ENCODE peak calls at places on chromosomes 12 and 14, in ten cellular contexts. One of them, this sample, is unnamed.

GRCh38 chr12:6057693-6058092 is 66.8 kb downstream of the VWF start:
- DNase-seq in amniotic stem cell: no peak
- DNase-seq in H1: peak
- DNase-seq in M059J: no peak
- DNase-seq in activated CD8-positive, alpha-beta T cell treated with anti-CD3 and anti-CD28 coated beads, Interleukin-2, amount 10 ng/mL, durations not matched to agents 7 days and 5 days: no peak
- DNase-seq in ELF-1: peak
- DNase-seq in activated naive CD8-positive, alpha-beta T cell treated with anti-CD3 and anti-CD28 coated beads for 36 hours: no peak
- DNase-seq in stromal cell of bone marrow: no peak
- DNase-seq in aorta: no peak
- DNase-seq in stomach: no peak
- DNase-seq in this sample: no peak

GRCh38 chr14:91119556-91120311 is 5.9 kb downstream of the DGLUCY start:
- DNase-seq in activated CD8-positive, alpha-beta T cell treated with anti-CD3 and anti-CD28 coated beads, Interleukin-2, amount 10 ng/mL, durations not matched to agents 7 days and 5 days: no peak
- DNase-seq in aorta: no peak
- DNase-seq in ELF-1: no peak
- DNase-seq in stromal cell of bone marrow: peak
- DNase-seq in M059J: peak
- DNase-seq in amniotic stem cell: peak
- DNase-seq in H1: no peak
- DNase-seq in activated naive CD8-positive, alpha-beta T cell treated with anti-CD3 and anti-CD28 coated beads for 36 hours: no peak
- DNase-seq in stomach: peak
- DNase-seq in this sample: peak

GRCh38 chr12:31752450-31752849 is 23.6 kb upstream of the AMN1 start:
- DNase-seq in aorta: peak
- DNase-seq in ELF-1: peak
- DNase-seq in activated CD8-positive, alpha-beta T cell treated with anti-CD3 and anti-CD28 coated beads, Interleukin-2, amount 10 ng/mL, durations not matched to agents 7 days and 5 days: no peak
- DNase-seq in activated naive CD8-positive, alpha-beta T cell treated with anti-CD3 and anti-CD28 coated beads for 36 hours: no peak
- DNase-seq in M059J: no peak
- DNase-seq in stromal cell of bone marrow: no peak
- DNase-seq in amniotic stem cell: no peak
- DNase-seq in H1: no peak
- DNase-seq in stomach: no peak
- DNase-seq in this sample: no peak

GRCh38 chr14:96267336-96267735 is 11.3 kb downstream of the BDKRB1 start:
- DNase-seq in aorta: no peak
- DNase-seq in stomach: no peak
- DNase-seq in activated CD8-positive, alpha-beta T cell treated with anti-CD3 and anti-CD28 coated beads, Interleukin-2, amount 10 ng/mL, durations not matched to agents 7 days and 5 days: no peak
- DNase-seq in M059J: peak
- DNase-seq in stromal cell of bone marrow: no peak
- DNase-seq in activated naive CD8-positive, alpha-beta T cell treated with anti-CD3 and anti-CD28 coated beads for 36 hours: no peak
- DNase-seq in amniotic stem cell: peak
- DNase-seq in H1: no peak
- DNase-seq in ELF-1: no peak
- DNase-seq in this sample: no peak

GRCh38 chr14:68501621-68502052 is 291.2 kb downstream of the ZFP36L1 start:
- DNase-seq in amniotic stem cell: no peak
- DNase-seq in stomach: peak
- DNase-seq in H1: no peak
- DNase-seq in activated CD8-positive, alpha-beta T cell treated with anti-CD3 and anti-CD28 coated beads, Interleukin-2, amount 10 ng/mL, durations not matched to agents 7 days and 5 days: no peak
- DNase-seq in M059J: no peak
- DNase-seq in stromal cell of bone marrow: no peak
- DNase-seq in ELF-1: no peak
- DNase-seq in activated naive CD8-positive, alpha-beta T cell treated with anti-CD3 and anti-CD28 coated beads for 36 hours: no peak
- DNase-seq in aorta: peak
- DNase-seq in this sample: no peak

GRCh38 chr14:31880935-31881334 is 196.2 kb upstream of the ARHGAP5 start:
- DNase-seq in stomach: no peak
- DNase-seq in stromal cell of bone marrow: peak
- DNase-seq in activated CD8-positive, alpha-beta T cell treated with anti-CD3 and anti-CD28 coated beads, Interleukin-2, amount 10 ng/mL, durations not matched to agents 7 days and 5 days: no peak
- DNase-seq in H1: no peak
- DNase-seq in ELF-1: peak
- DNase-seq in amniotic stem cell: peak
- DNase-seq in activated naive CD8-positive, alpha-beta T cell treated with anti-CD3 and anti-CD28 coated beads for 36 hours: no peak
- DNase-seq in aorta: no peak
- DNase-seq in M059J: peak
- DNase-seq in this sample: peak

GRCh38 chr12:46998811-46999368 is 80.5 kb upstream of the PCED1B start:
- DNase-seq in activated CD8-positive, alpha-beta T cell treated with anti-CD3 and anti-CD28 coated beads, Interleukin-2, amount 10 ng/mL, durations not matched to agents 7 days and 5 days: no peak
- DNase-seq in ELF-1: no peak
- DNase-seq in H1: no peak
- DNase-seq in amniotic stem cell: peak
- DNase-seq in stromal cell of bone marrow: peak
- DNase-seq in stomach: no peak
- DNase-seq in aorta: no peak
- DNase-seq in activated naive CD8-positive, alpha-beta T cell treated with anti-CD3 and anti-CD28 coated beads for 36 hours: no peak
- DNase-seq in M059J: peak
- DNase-seq in this sample: peak

GRCh38 chr14:30064454-30064853 is 136.8 kb upstream of the PRKD1 start:
- DNase-seq in activated naive CD8-positive, alpha-beta T cell treated with anti-CD3 and anti-CD28 coated beads for 36 hours: no peak
- DNase-seq in stomach: no peak
- DNase-seq in activated CD8-positive, alpha-beta T cell treated with anti-CD3 and anti-CD28 coated beads, Interleukin-2, amount 10 ng/mL, durations not matched to agents 7 days and 5 days: no peak
- DNase-seq in aorta: no peak
- DNase-seq in M059J: no peak
- DNase-seq in H1: no peak
- DNase-seq in ELF-1: no peak
- DNase-seq in amniotic stem cell: no peak
- DNase-seq in stromal cell of bone marrow: no peak
- DNase-seq in this sample: no peak

GRCh38 chr12:52215587-52216031 is 17.4 kb upstream of the KRT7 start:
- DNase-seq in activated naive CD8-positive, alpha-beta T cell treated with anti-CD3 and anti-CD28 coated beads for 36 hours: no peak
- DNase-seq in M059J: peak
- DNase-seq in ELF-1: peak
- DNase-seq in H1: no peak
- DNase-seq in amniotic stem cell: no peak
- DNase-seq in stromal cell of bone marrow: no peak
- DNase-seq in aorta: no peak
- DNase-seq in activated CD8-positive, alpha-beta T cell treated with anti-CD3 and anti-CD28 coated beads, Interleukin-2, amount 10 ng/mL, durations not matched to agents 7 days and 5 days: no peak
- DNase-seq in stomach: no peak
- DNase-seq in this sample: peak

GRCh38 chr12:10354502-10354901 is 35.3 kb downstream of the KLRK1 start:
- DNase-seq in H1: no peak
- DNase-seq in activated naive CD8-positive, alpha-beta T cell treated with anti-CD3 and anti-CD28 coated beads for 36 hours: no peak
- DNase-seq in stromal cell of bone marrow: no peak
- DNase-seq in ELF-1: no peak
- DNase-seq in stomach: no peak
- DNase-seq in amniotic stem cell: no peak
- DNase-seq in M059J: peak
- DNase-seq in aorta: no peak
- DNase-seq in activated CD8-positive, alpha-beta T cell treated with anti-CD3 and anti-CD28 coated beads, Interleukin-2, amount 10 ng/mL, durations not matched to agents 7 days and 5 days: no peak
- DNase-seq in this sample: peak

GRCh38 chr12:20150835-20151234 is 217.5 kb upstream of the PDE3A start:
- DNase-seq in M059J: peak
- DNase-seq in stomach: no peak
- DNase-seq in ELF-1: no peak
- DNase-seq in H1: no peak
- DNase-seq in stromal cell of bone marrow: no peak
- DNase-seq in activated CD8-positive, alpha-beta T cell treated with anti-CD3 and anti-CD28 coated beads, Interleukin-2, amount 10 ng/mL, durations not matched to agents 7 days and 5 days: no peak
- DNase-seq in activated naive CD8-positive, alpha-beta T cell treated with anti-CD3 and anti-CD28 coated beads for 36 hours: no peak
- DNase-seq in amniotic stem cell: no peak
- DNase-seq in aorta: no peak
- DNase-seq in this sample: no peak

GRCh38 chr12:75814856-75815754 is 216.5 kb downstream of the PHLDA1 start:
- DNase-seq in activated CD8-positive, alpha-beta T cell treated with anti-CD3 and anti-CD28 coated beads, Interleukin-2, amount 10 ng/mL, durations not matched to agents 7 days and 5 days: no peak
- DNase-seq in M059J: peak
- DNase-seq in activated naive CD8-positive, alpha-beta T cell treated with anti-CD3 and anti-CD28 coated beads for 36 hours: no peak
- DNase-seq in ELF-1: no peak
- DNase-seq in amniotic stem cell: peak
- DNase-seq in aorta: no peak
- DNase-seq in stomach: no peak
- DNase-seq in stromal cell of bone marrow: peak
- DNase-seq in H1: no peak
- DNase-seq in this sample: peak

GRCh38 chr12:80282761-80283160 is 161.3 kb upstream of the PTPRQ start:
- DNase-seq in stromal cell of bone marrow: peak
- DNase-seq in M059J: no peak
- DNase-seq in ELF-1: no peak
- DNase-seq in activated naive CD8-positive, alpha-beta T cell treated with anti-CD3 and anti-CD28 coated beads for 36 hours: no peak
- DNase-seq in activated CD8-positive, alpha-beta T cell treated with anti-CD3 and anti-CD28 coated beads, Interleukin-2, amount 10 ng/mL, durations not matched to agents 7 days and 5 days: no peak
- DNase-seq in H1: no peak
- DNase-seq in aorta: no peak
- DNase-seq in stomach: no peak
- DNase-seq in amniotic stem cell: no peak
- DNase-seq in this sample: no peak

GRCh38 chr14:68741839-68742470 is 50.9 kb downstream of the ZFP36L1 start:
- DNase-seq in amniotic stem cell: no peak
- DNase-seq in H1: no peak
- DNase-seq in activated CD8-positive, alpha-beta T cell treated with anti-CD3 and anti-CD28 coated beads, Interleukin-2, amount 10 ng/mL, durations not matched to agents 7 days and 5 days: no peak
- DNase-seq in ELF-1: no peak
- DNase-seq in activated naive CD8-positive, alpha-beta T cell treated with anti-CD3 and anti-CD28 coated beads for 36 hours: no peak
- DNase-seq in stomach: no peak
- DNase-seq in M059J: no peak
- DNase-seq in stromal cell of bone marrow: no peak
- DNase-seq in aorta: no peak
- DNase-seq in this sample: no peak

GRCh38 chr14:81579115-81579514 is 45.5 kb upstream of the SEL1L start:
- DNase-seq in stromal cell of bone marrow: no peak
- DNase-seq in activated naive CD8-positive, alpha-beta T cell treated with anti-CD3 and anti-CD28 coated beads for 36 hours: no peak
- DNase-seq in ELF-1: no peak
- DNase-seq in amniotic stem cell: no peak
- DNase-seq in activated CD8-positive, alpha-beta T cell treated with anti-CD3 and anti-CD28 coated beads, Interleukin-2, amount 10 ng/mL, durations not matched to agents 7 days and 5 days: no peak
- DNase-seq in stomach: no peak
- DNase-seq in M059J: no peak
- DNase-seq in H1: no peak
- DNase-seq in aorta: no peak
- DNase-seq in this sample: no peak

This sample was measured in HT1080.